ENCODE peak calls at places on chromosomes 13 and 19, in eight cellular contexts. G is thoracic aorta, K is IMR-90, F is left lung, M is brain microvascular endothelial cell, Z is lower lobe of right lung, V is OCI-LY7, Y is epithelial cell of esophagus. P is an unnamed sample.

GRCh38 chr19:532578-533484 is 1.3 kb downstream of the CDC34 start:
- DNase-seq in G (no peak), K (peak), F (no peak), M (peak), Z (peak), V (peak), Y (peak), P (peak)

GRCh38 chr13:23673867-23674605 is 103.8 kb downstream of the TNFRSF19 start:
- DNase-seq in G (no peak), K (peak), F (no peak), M (no peak), Z (no peak), V (no peak), Y (peak), P (no peak)

GRCh38 chr13:99986751-99987150 is 5.2 kb downstream of the ZIC2 start:
- DNase-seq in G (no peak), K (no peak), F (no peak), M (no peak), Z (no peak), V (no peak), Y (no peak), P (no peak)

GRCh38 chr13:94595006-94595942 is 678 bp downstream of the TGDS start:
- DNase-seq in G (no peak), K (peak), F (no peak), M (no peak), Z (no peak), V (peak), Y (peak), P (peak)

GRCh38 chr19:19202707-19203011 is 555 bp downstream of the NR2C2AP start:
- DNase-seq in G (no peak), K (no peak), F (no peak), M (no peak), Z (no peak), V (peak), Y (peak), P (no peak)

GRCh38 chr19:19591133-19591825 is 27.2 kb downstream of the PBX4 start:
- DNase-seq in G (no peak), K (peak), F (peak), M (peak), Z (no peak), V (no peak), Y (peak), P (peak)

GRCh38 chr13:51793570-51794273 is 10.2 kb downstream of the DHRS12 start:
- DNase-seq in G (no peak), K (peak), F (no peak), M (peak), Z (no peak), V (peak), Y (peak), P (no peak)

GRCh38 chr19:38993271-38993670 is 17.7 kb upstream of the FBXO17 start:
- DNase-seq in G (no peak), K (peak), F (no peak), M (peak), Z (no peak), V (no peak), Y (peak), P (no peak)

GRCh38 chr13:112345826-112346172 is 30.4 kb upstream of the SPACA7 start:
- DNase-seq in G (no peak), K (no peak), F (no peak), M (no peak), Z (no peak), V (no peak), Y (no peak), P (no peak)

GRCh38 chr13:105406551-105406950 is 1128.9 kb downstream of the EFNB2 start:
- DNase-seq in G (no peak), K (no peak), F (no peak), M (no peak), Z (no peak), V (no peak), Y (no peak), P (no peak)

GRCh38 chr19:21094347-21095025 is 12.5 kb downstream of the ZNF714 start:
- DNase-seq in G (no peak), K (no peak), F (no peak), M (no peak), Z (no peak), V (no peak), Y (no peak), P (no peak)

GRCh38 chr19:15318241-15318691 is 14.1 kb downstream of the BRD4 start:
- DNase-seq in G (no peak), K (peak), F (no peak), M (no peak), Z (no peak), V (no peak), Y (no peak), P (no peak)

GRCh38 chr13:49366841-49367240 is 77.0 kb downstream of the CAB39L start:
- DNase-seq in G (no peak), K (peak), F (no peak), M (no peak), Z (no peak), V (no peak), Y (no peak), P (no peak)

GRCh38 chr19:55304279-55304978 is 20.6 kb downstream of the BRSK1 start:
- DNase-seq in G (no peak), K (no peak), F (no peak), M (no peak), Z (no peak), V (peak), Y (peak), P (peak)

GRCh38 chr13:48949566-48950506 is 25.9 kb upstream of the FNDC3A start:
- DNase-seq in G (no peak), K (no peak), F (no peak), M (no peak), Z (no peak), V (no peak), Y (no peak), P (no peak)

GRCh38 chr19:30148039-30148438 is 206.0 kb downstream of the URI1 start:
- DNase-seq in G (no peak), K (no peak), F (no peak), M (no peak), Z (no peak), V (no peak), Y (peak), P (no peak)

GRCh38 chr13:99484405-99484981 is 16.8 kb upstream of the TM9SF2 start:
- DNase-seq in G (no peak), K (peak), F (no peak), M (peak), Z (no peak), V (no peak), Y (peak), P (no peak)

GRCh38 chr13:49400755-49401659 is 42.9 kb downstream of the CAB39L start:
- DNase-seq in G (no peak), K (peak), F (no peak), M (peak), Z (no peak), V (peak), Y (peak), P (peak)

GRCh38 chr19:47324502-47324901 is 7.5 kb upstream of the C5AR2 start:
- DNase-seq in G (no peak), K (no peak), F (peak), M (no peak), Z (peak), V (no peak), Y (no peak), P (no peak)

GRCh38 chr13:107375701-107376350 is 807.9 kb upstream of the ARGLU1 start:
- DNase-seq in G (no peak), K (no peak), F (no peak), M (no peak), Z (no peak), V (no peak), Y (no peak), P (no peak)

GRCh38 chr19:16587031-16588023 is 15.1 kb upstream of the SLC35E1 start:
- DNase-seq in G (no peak), K (peak), F (peak), M (peak), Z (peak), V (peak), Y (peak), P (peak)

GRCh38 chr13:25177636-25178035 is 5.5 kb upstream of the AMER2 start:
- DNase-seq in G (no peak), K (no peak), F (no peak), M (no peak), Z (no peak), V (no peak), Y (no peak), P (no peak)

GRCh38 chr13:50208826-50209335 is 193.6 kb downstream of the KCNRG start:
- DNase-seq in G (no peak), K (peak), F (peak), M (peak), Z (peak), V (peak), Y (peak), P (peak)

GRCh38 chr13:65555973-65556372 is 1674.2 kb downstream of the PCDH9 start:
- DNase-seq in G (no peak), K (no peak), F (no peak), M (no peak), Z (no peak), V (no peak), Y (no peak), P (no peak)

GRCh38 chr13:73335938-73336337 is 277.1 kb downstream of the KLF5 start:
- DNase-seq in G (no peak), K (no peak), F (no peak), M (no peak), Z (no peak), V (no peak), Y (peak), P (no peak)

GRCh38 chr13:23460309-23460708 is 26.8 kb upstream of the SACS start:
- DNase-seq in G (no peak), K (no peak), F (no peak), M (no peak), Z (no peak), V (no peak), Y (no peak), P (peak)

DNA sequence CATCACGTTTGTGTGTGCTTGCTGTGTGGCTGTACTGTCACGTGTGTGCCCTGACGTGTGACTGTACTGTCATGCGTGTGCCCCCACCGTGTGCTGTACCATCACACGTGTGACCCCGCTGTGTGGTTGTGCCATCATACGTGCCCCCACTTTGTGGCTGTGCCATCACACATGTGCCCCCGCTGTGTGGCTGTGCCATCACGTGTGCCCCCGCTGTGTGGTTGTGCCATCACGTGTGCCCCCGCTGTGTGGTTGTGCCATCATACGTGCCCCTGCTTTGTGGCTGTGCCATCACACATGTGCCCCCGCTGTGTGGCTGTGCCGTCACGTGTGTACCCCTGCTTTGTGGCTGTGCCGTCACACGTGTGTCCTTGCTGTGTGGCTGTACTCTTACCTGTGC is 25.7 kb downstream of the TFDP1 start:
- DNase-seq in G (no peak), K (no peak), F (peak), M (no peak), Z (no peak), V (no peak), Y (no peak), P (no peak)
- TF ChIP-seq CTCF in G (no peak), K (no peak), F (no peak), M (no peak), Z (no peak), V (no peak), Y (no peak), P (no peak)

DNA sequence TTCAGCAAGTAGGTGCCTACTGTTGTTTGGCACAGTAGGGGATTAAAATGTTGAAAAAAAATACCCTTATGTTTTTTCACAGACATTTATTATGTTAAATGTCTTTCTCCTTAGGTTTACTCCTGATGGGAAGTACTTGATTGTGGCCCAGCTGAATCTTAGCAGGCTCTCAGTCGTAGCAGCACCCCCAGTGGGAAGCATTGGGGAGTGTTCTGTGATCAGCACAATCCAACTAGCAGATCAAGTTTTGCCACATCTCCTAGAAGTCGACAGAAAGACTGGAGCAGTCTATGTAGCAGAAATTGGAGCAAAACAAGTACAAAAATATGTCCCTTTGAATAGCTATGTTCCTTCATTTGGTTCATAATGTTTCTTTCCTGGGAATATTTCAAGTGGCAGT is 9.3 kb downstream of the NHLRC3 start:
- DNase-seq in G (no peak), K (no peak), F (no peak), M (no peak), Z (no peak), V (no peak), Y (peak), P (no peak)
- TF ChIP-seq CTCF in G (no peak), K (no peak), F (no peak), M (peak), Z (no peak), V (no peak), Y (peak), P (no peak)

GRCh38 chr13:84609716-84610115 is 727.4 kb upstream of the SLITRK1 start:
- DNase-seq in G (no peak), K (peak), F (no peak), M (peak), Z (no peak), V (no peak), Y (peak), P (no peak)

GRCh38 chr13:84607614-84608013 is 725.3 kb upstream of the SLITRK1 start:
- DNase-seq in G (peak), K (peak), F (no peak), M (peak), Z (no peak), V (no peak), Y (peak), P (no peak)

GRCh38 chr13:84606616-84607015 is 724.3 kb upstream of the SLITRK1 start:
- DNase-seq in G (no peak), K (no peak), F (no peak), M (no peak), Z (no peak), V (no peak), Y (no peak), P (no peak)

DNA sequence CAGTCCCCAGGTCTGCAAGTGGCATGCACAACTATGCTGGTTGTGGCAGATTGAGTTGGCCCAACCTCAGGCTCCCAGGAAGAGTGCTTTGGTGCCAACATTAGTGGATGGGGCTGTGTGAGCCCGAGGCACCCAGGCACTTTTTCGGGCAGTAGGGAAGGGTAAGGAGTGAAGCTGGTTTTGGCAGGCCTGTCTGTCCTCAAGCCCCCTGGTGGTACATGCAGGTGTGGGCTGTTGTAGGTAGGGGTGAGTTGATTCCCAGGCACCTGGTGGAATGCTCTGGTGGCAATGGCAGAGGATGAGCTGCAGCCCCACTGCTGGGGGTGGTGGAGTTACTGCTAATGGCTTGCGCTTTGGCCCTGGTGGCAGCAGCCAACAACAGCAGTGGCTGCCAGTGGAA is 723.7 kb upstream of the SLITRK1 start:
- DNase-seq in G (no peak), K (no peak), F (peak), M (no peak), Z (no peak), V (no peak), Y (no peak), P (no peak)
- TF ChIP-seq CTCF in G (no peak), K (no peak), F (no peak), M (peak), Z (no peak), V (no peak), Y (no peak), P (no peak)

GRCh38 chr19:44597131-44597491 is 16.3 kb upstream of the IGSF23 start:
- DNase-seq in G (no peak), K (no peak), F (no peak), M (no peak), Z (no peak), V (no peak), Y (no peak), P (no peak)
- TF ChIP-seq CTCF in G (no peak), K (no peak), F (no peak), M (no peak), Z (no peak), V (no peak), Y (no peak), P (no peak)

GRCh38 chr13:39377699-39378098 is 225.3 kb downstream of the LHFPL6 start:
- DNase-seq in G (no peak), K (no peak), F (no peak), M (no peak), Z (no peak), V (no peak), Y (no peak), P (no peak)

GRCh38 chr13:39374741-39375189 is 228.2 kb downstream of the LHFPL6 start:
- DNase-seq in G (no peak), K (no peak), F (no peak), M (no peak), Z (no peak), V (no peak), Y (no peak), P (no peak)

GRCh38 chr13:39373108-39373507 is 229.9 kb downstream of the LHFPL6 start:
- DNase-seq in G (no peak), K (no peak), F (no peak), M (no peak), Z (no peak), V (no peak), Y (no peak), P (no peak)

GRCh38 chr13:39378293-39378692 is 224.7 kb downstream of the LHFPL6 start:
- DNase-seq in G (no peak), K (no peak), F (no peak), M (no peak), Z (no peak), V (no peak), Y (no peak), P (no peak)

GRCh38 chr13:39376088-39376487 is 226.9 kb downstream of the LHFPL6 start:
- DNase-seq in G (no peak), K (no peak), F (no peak), M (no peak), Z (no peak), V (no peak), Y (no peak), P (no peak)
- TF ChIP-seq CTCF in G (no peak), K (no peak), F (no peak), M (no peak), Z (no peak), V (no peak), Y (no peak), P (no peak)

DNA sequence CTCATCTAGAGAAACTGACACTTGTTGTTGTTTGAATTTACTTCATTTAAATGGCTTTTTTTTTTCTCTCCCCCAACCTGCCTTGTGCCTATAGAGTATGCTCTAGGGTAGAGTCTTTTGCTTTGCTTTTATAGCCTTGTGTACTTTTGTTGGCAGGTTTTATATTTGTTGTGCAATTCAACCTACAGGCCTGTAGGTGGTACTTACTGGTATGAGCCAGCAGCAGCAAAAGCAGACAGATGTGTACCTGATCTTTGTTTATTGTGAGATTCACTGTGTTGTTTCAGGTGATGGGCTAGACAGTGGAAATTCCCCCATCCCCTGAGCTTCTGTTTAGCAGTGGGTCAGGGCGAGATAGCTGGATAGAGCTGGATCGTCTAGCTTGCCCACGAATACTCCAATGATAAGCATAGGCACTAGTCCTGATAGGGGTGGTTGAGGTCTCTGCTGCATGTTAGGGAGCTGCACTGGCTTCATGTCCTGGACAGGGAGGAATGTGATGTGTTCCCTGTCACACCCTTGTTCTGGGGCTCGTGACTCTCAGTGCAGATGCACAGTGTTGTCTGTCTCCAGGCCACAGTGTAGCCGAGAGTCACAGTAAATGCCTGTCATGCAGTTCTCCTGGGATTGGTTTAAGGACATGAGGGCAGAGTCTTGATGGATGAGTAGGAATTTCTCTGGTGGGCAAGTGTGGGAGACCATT is 21.3 kb downstream of the DNAJC3 start:
- DNase-seq in G (no peak), K (peak), F (no peak), M (no peak), Z (no peak), V (peak), Y (peak), P (no peak)
- TF ChIP-seq CTCF in G (no peak), K (peak), F (no peak), M (peak), Z (no peak), V (peak), Y (peak), P (no peak)

GRCh38 chr19:50244695-50245094 is 41.3 kb downstream of the MYH14 start:
- DNase-seq in G (no peak), K (no peak), F (no peak), M (no peak), Z (no peak), V (no peak), Y (no peak), P (no peak)
- TF ChIP-seq CTCF in G (no peak), K (no peak), F (no peak), M (no peak), Z (no peak), V (no peak), Y (no peak), P (no peak)

GRCh38 chr19:41355035-41355434 is 1.3 kb upstream of the TGFB1 start:
- DNase-seq in G (no peak), K (no peak), F (no peak), M (no peak), Z (no peak), V (no peak), Y (no peak), P (no peak)

GRCh38 chr19:41353466-41354342 is at the start of gene TGFB1:
- DNase-seq in G (peak), K (peak), F (peak), M (peak), Z (peak), V (peak), Y (peak), P (peak)

GRCh38 chr19:41355802-41356201 is 2.1 kb upstream of the TGFB1 start:
- DNase-seq in G (no peak), K (no peak), F (no peak), M (no peak), Z (no peak), V (no peak), Y (no peak), P (no peak)

GRCh38 chr19:41352609-41353465 is 885 bp downstream of the TGFB1 start:
- DNase-seq in G (no peak), K (peak), F (peak), M (peak), Z (peak), V (peak), Y (peak), P (peak)

DNA sequence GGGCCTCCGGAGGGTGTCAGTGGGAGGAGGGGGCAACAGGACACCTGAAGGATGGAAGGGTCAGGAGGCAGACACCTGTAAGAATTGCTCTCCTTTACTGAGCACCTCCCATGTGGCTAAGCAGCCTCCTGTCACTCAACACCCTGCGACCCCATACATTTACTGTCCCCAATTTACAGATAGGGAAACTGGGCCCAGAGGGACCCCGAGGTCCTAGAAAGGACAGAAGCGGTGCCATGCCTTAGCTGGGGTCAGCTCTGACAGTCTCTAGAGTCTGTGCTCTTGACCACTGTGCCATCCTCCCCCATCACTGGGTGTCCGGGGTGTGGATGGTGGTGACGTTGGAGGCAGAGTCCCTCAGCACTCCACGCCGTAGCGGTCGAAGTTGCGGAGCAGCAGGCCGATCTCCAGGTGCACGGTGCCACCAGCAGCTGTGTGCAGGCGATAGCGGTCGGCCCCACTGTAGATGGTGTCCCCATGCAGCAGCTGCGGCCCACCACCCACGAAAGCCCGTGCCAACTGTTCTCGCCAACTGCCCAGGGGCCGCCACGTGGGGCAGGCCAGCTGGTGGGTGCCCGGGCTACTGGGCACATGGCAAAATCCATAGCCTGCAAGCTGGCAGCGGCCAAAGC is 737 bp upstream of the TGFB1 start:
- DNase-seq in G (no peak), K (no peak), F (peak), M (no peak), Z (no peak), V (no peak), Y (no peak), P (no peak)
- TF ChIP-seq CTCF in G (no peak), K (no peak), F (no peak), M (no peak), Z (no peak), V (no peak), Y (no peak), P (no peak)